ENCODE peak calls at places on chromosomes 7 and 10, in seven cellular contexts. U, R, X, K, D, I and Q are unnamed samples.
A peak's percentile ranks its signal among the peaks of the same experiment; 100 is the strongest.

GRCh38 chr10:114869500-114869899 is 47.9 kb downstream of the FHIP2A start:
- DNase-seq in U (no peak), R (no peak), X (no peak), K (no peak), D (peak; percentile 75), I (no peak), Q (no peak)

GRCh38 chr10:8306685-8307364 is 252.3 kb downstream of the GATA3 start:
- DNase-seq in U (no peak), R (no peak), X (no peak), K (peak; percentile 42), D (no peak), I (no peak), Q (no peak)

GRCh38 chr10:128144547-128144946 is 18.3 kb upstream of the MKI67 start:
- DNase-seq in U (no peak), R (no peak), X (no peak), K (no peak), D (no peak), I (no peak), Q (no peak)

GRCh38 chr10:110471566-110472139 is 26.1 kb upstream of the DUSP5 start:
- DNase-seq in U (no peak), R (no peak), X (no peak), K (no peak), D (peak; percentile 90), I (no peak), Q (no peak)

GRCh38 chr10:3749011-3749410 is 36.0 kb downstream of the KLF6 start:
- DNase-seq in U (no peak), R (no peak), X (no peak), K (no peak), D (no peak), I (no peak), Q (no peak)

GRCh38 chr7:40299097-40299496 is 164.3 kb downstream of the SUGCT start:
- DNase-seq in U (no peak), R (no peak), X (no peak), K (peak; percentile 50), D (peak; percentile 86), I (no peak), Q (no peak)

GRCh38 chr7:107268593-107268992 is 99.8 kb downstream of the HBP1 start:
- DNase-seq in U (no peak), R (no peak), X (no peak), K (no peak), D (no peak), I (no peak), Q (no peak)

GRCh38 chr7:4144801-4145470 is 537.2 kb upstream of the FOXK1 start:
- DNase-seq in U (peak; percentile 36), R (no peak), X (peak; percentile 35), K (peak; percentile 46), D (no peak), I (peak; percentile 42), Q (no peak)

GRCh38 chr10:32983333-32983909 is 25.4 kb upstream of the ITGB1 start:
- DNase-seq in U (no peak), R (peak; percentile 88), X (no peak), K (peak; percentile 94), D (peak; percentile 96), I (no peak), Q (peak; percentile 26)

GRCh38 chr7:133180717-133181116 is 72.2 kb upstream of the EXOC4 start:
- DNase-seq in U (no peak), R (no peak), X (no peak), K (no peak), D (no peak), I (no peak), Q (no peak)

GRCh38 chr10:74786126-74786525 is 40.3 kb upstream of the KAT6B start:
- DNase-seq in U (no peak), R (no peak), X (no peak), K (no peak), D (no peak), I (no peak), Q (no peak)

GRCh38 chr10:110901954-110902819 is 16.8 kb downstream of the BBIP1 start:
- DNase-seq in U (no peak), R (peak; percentile 47), X (no peak), K (peak; percentile 23), D (peak; percentile 86), I (no peak), Q (no peak)

GRCh38 chr7:36486336-36486735 is 96.7 kb downstream of the ANLN start:
- DNase-seq in U (no peak), R (no peak), X (no peak), K (no peak), D (no peak), I (no peak), Q (no peak)

GRCh38 chr10:3239920-3240909 is 67.6 kb upstream of the PITRM1 start:
- DNase-seq in U (no peak), R (no peak), X (no peak), K (peak; percentile 35), D (no peak), I (no peak), Q (no peak)

GRCh38 chr7:158576050-158576762 is 11.4 kb downstream of the PTPRN2 start:
- DNase-seq in U (no peak), R (no peak), X (no peak), K (no peak), D (no peak), I (no peak), Q (no peak)

GRCh38 chr10:43234471-43235041 is 32.3 kb downstream of the RASGEF1A start:
- DNase-seq in U (no peak), R (no peak), X (peak; percentile 2), K (no peak), D (no peak), I (peak; percentile 4), Q (peak; percentile 34)

GRCh38 chr10:72736176-72736795 is 44.3 kb downstream of the MCU start:
- DNase-seq in U (no peak), R (peak; percentile 50), X (no peak), K (peak; percentile 58), D (peak; percentile 85), I (no peak), Q (no peak)

DNA sequence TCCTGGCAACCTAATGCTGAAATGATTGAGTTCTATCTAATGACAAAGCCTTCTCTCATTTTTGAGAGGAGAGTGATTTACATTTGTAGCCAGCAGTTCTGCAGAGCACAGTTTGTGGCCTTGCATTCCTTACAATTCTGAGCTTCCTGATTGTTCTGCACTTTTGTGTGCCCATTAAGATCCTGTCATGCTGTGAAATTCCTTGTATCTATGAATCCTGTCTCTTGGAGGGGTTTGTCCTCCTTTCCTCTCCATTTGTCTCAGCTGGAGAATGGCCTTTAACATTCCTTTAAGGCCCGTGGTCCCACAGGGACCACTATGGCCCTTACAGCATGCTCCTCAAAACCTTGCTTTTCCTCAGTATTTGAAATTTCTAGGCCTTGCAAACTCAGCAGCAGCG is 10.4 kb downstream of the KLHL7 start:
- DNase-seq in U (no peak), R (no peak), X (no peak), K (peak; percentile 96), D (no peak), I (no peak), Q (no peak)
- H3K27ac ChIP-seq in U (no peak overlapping the region), R (no peak overlapping the region), X (peak overlapping the region; percentile 36), K (peak overlapping the region; percentile 69), D (no peak overlapping the region), I (peak overlapping the region; percentile 81), Q (no peak overlapping the region)

DNA sequence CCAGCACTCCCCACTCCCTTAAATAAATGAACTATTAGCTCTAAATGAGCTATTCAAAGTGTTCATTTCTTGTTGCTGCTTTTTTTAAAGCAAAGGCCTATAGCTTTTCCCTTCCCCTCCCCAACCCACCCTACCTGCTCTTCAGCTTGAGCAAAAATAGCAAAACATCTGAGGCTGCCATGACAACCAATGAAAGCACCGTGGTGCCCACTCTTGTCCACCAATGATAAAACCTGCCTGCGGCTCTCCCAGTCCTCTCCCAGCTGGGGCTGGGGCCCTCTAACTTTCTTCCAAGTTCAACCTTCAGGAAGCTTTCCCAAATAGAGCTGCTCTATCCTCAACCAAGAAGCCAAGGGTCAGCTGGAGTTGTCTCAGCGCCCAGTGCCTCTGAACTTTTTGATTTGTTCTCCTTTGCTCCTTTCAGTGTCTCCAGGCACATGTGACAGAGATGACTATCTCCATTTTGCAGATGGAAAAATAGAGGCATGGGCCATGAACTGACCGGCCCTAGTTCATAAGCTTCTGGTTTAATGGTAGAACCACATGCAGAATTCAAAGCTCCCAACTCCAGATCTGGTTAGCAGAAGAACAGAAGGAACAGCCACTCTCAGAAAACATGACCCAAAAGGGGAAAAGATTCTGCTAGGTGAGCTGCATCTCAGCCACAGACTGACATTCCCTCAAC is 47.7 kb downstream of the PIK3AP1 start:
- DNase-seq in U (no peak), R (no peak), X (no peak), K (peak; percentile 11), D (no peak), I (no peak), Q (no peak)
- H3K27ac ChIP-seq in U (no peak overlapping the region), R (no peak overlapping the region), X (no peak overlapping the region), K (no peak overlapping the region), D (no peak overlapping the region), I (no peak overlapping the region), Q (peak overlapping the region; percentile 31)

GRCh38 chr7:155731871-155732270 is 80.4 kb downstream of the SHH start:
- DNase-seq in U (no peak), R (no peak), X (no peak), K (no peak), D (no peak), I (no peak), Q (no peak)

GRCh38 chr7:155732275-155732674 is 80.0 kb downstream of the SHH start:
- DNase-seq in U (no peak), R (no peak), X (no peak), K (no peak), D (no peak), I (no peak), Q (no peak)

GRCh38 chr7:155733582-155734444 is 78.5 kb downstream of the SHH start:
- DNase-seq in U (no peak), R (no peak), X (no peak), K (no peak), D (no peak), I (no peak), Q (no peak)

GRCh38 chr7:155729847-155730246 is 82.4 kb downstream of the SHH start:
- DNase-seq in U (no peak), R (no peak), X (no peak), K (no peak), D (peak; percentile 10), I (no peak), Q (no peak)

GRCh38 chr7:155731375-155731774 is 80.9 kb downstream of the SHH start:
- DNase-seq in U (no peak), R (peak; percentile 46), X (no peak), K (no peak), D (peak; percentile 13), I (no peak), Q (no peak)
- H3K27ac ChIP-seq in U (no peak overlapping the region), R (peak overlapping the region; percentile 28), X (no peak overlapping the region), K (no peak overlapping the region), D (no peak overlapping the region), I (no peak overlapping the region), Q (no peak overlapping the region)

GRCh38 chr10:36603688-36604087 is 521.7 kb upstream of the ANKRD30A start:
- DNase-seq in U (no peak), R (no peak), X (no peak), K (no peak), D (no peak), I (no peak), Q (no peak)

GRCh38 chr10:36612436-36612835 is 513.0 kb upstream of the ANKRD30A start:
- DNase-seq in U (no peak), R (no peak), X (no peak), K (peak; percentile 45), D (no peak), I (no peak), Q (no peak)

GRCh38 chr10:36608866-36609265 is 516.5 kb upstream of the ANKRD30A start:
- DNase-seq in U (no peak), R (no peak), X (no peak), K (no peak), D (no peak), I (no peak), Q (no peak)

GRCh38 chr10:36606234-36606839 is 519.1 kb upstream of the ANKRD30A start:
- DNase-seq in U (no peak), R (no peak), X (no peak), K (no peak), D (peak; percentile 4), I (no peak), Q (no peak)

GRCh38 chr10:36608251-36608650 is 517.1 kb upstream of the ANKRD30A start:
- DNase-seq in U (no peak), R (peak; percentile 31), X (no peak), K (no peak), D (peak; percentile 3), I (no peak), Q (no peak)
- H3K27ac ChIP-seq in U (no peak overlapping the region), R (peak overlapping the region; percentile 54), X (no peak overlapping the region), K (no peak overlapping the region), D (no peak overlapping the region), I (no peak overlapping the region), Q (no peak overlapping the region)